ENCODE peak calls at places on chromosome 16, in six cellular contexts. J is neural crest cell, C is PC-3, O is WERI-Rb-1, D is glutamatergic neuron, G is AG09319. X is an unnamed sample.

GRCh38 chr16:89409161-89409711 is 81.1 kb downstream of the ANKRD11 start:
- DNase-seq in O (no peak), C (peak), J (no peak), G (no peak), D (no peak), X (no peak)

GRCh38 chr16:66167564-66168291 is 198.8 kb upstream of the CDH5 start:
- DNase-seq in C (peak), J (no peak), G (no peak), O (no peak), D (no peak), X (no peak)

GRCh38 chr16:59249049-59249448 is 514.9 kb upstream of the GOT2 start:
- DNase-seq in G (no peak), C (no peak), D (peak), J (no peak), O (no peak), X (peak)

GRCh38 chr16:57783883-57784282 is 18.4 kb downstream of the KIFC3 start:
- DNase-seq in C (no peak), D (no peak), G (no peak), O (no peak), J (no peak), X (no peak)

GRCh38 chr16:58471209-58471975 is 28.6 kb upstream of the NDRG4 start:
- DNase-seq in C (no peak), D (no peak), J (no peak), O (peak), G (no peak), X (no peak)

GRCh38 chr16:12819126-12820117 is 15.7 kb upstream of the CPPED1 start:
- DNase-seq in D (peak), G (peak), J (peak), O (peak), C (peak), X (peak)

GRCh38 chr16:70418274-70418992 is 20.5 kb downstream of the ST3GAL2 start:
- DNase-seq in G (no peak), D (no peak), J (no peak), C (no peak), O (no peak), X (no peak)

GRCh38 chr16:81350306-81350615 is 35.5 kb downstream of the GAN start:
- DNase-seq in O (no peak), J (no peak), C (peak), D (no peak), G (no peak), X (no peak)

GRCh38 chr16:88633684-88634140 is 4.7 kb upstream of the IL17C start:
- DNase-seq in D (peak), G (no peak), C (no peak), O (peak), J (no peak), X (peak)

GRCh38 chr16:31350275-31351005 is 4.5 kb upstream of the ITGAX start:
- DNase-seq in D (no peak), O (no peak), G (no peak), C (no peak), J (no peak), X (no peak)

GRCh38 chr16:19104591-19104990 is 9.2 kb upstream of the ITPRIPL2 start:
- DNase-seq in C (no peak), G (no peak), D (no peak), J (no peak), O (no peak), X (no peak)

GRCh38 chr16:685967-686366 is 1.8 kb upstream of the JMJD8 start:
- DNase-seq in O (peak), G (no peak), C (peak), D (peak), J (peak), X (peak)
- TF ChIP-seq CTCF in O (peak), G (peak), C (peak), D (peak), J (peak), X (peak)

GRCh38 chr16:67637625-67638024 is 7.3 kb upstream of the CARMIL2 start:
- DNase-seq in G (no peak), D (no peak), J (no peak), C (no peak), O (no peak), X (no peak)
- TF ChIP-seq CTCF in G (no peak), D (no peak), J (no peak), C (no peak), O (no peak), X (no peak)

GRCh38 chr16:85978291-85978775 is 79.4 kb downstream of the IRF8 start:
- DNase-seq in O (no peak), J (no peak), G (no peak), D (no peak), C (no peak), X (no peak)

GRCh38 chr16:85978976-85979375 is 80.0 kb downstream of the IRF8 start:
- DNase-seq in J (no peak), G (no peak), C (no peak), O (no peak), D (no peak), X (no peak)

GRCh38 chr16:85981826-85982562 is 83.0 kb downstream of the IRF8 start:
- DNase-seq in D (no peak), J (no peak), C (no peak), G (no peak), O (no peak), X (no peak)

GRCh38 chr16:85980686-85981085 is 81.7 kb downstream of the IRF8 start:
- DNase-seq in J (no peak), C (no peak), O (no peak), D (no peak), G (no peak), X (no peak)

DNA sequence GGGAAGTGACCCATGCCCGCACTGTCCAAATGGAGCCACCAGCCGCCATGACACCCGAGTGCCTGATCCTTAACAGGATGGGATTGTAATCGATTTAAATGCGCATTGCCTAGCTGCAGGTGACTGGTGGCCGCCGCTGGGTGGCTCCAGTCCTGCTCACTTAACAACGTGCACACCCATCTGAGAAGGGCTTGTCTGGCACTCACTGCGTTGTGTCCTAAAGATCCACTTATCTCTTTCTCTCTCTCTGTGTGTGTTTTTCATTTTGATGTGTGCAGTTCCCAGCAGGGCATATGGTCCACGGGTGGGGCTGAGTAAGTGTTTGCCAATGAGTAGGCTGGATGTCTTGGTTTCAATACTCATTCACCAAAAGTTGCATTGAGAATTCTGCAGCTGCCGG is 80.6 kb downstream of the IRF8 start:
- DNase-seq in G (no peak), O (no peak), J (no peak), C (no peak), D (no peak), X (no peak)
- TF ChIP-seq CTCF in G (no peak), O (no peak), J (no peak), C (no peak), D (no peak), X (no peak)

GRCh38 chr16:55657616-55658015 is 1.8 kb downstream of the SLC6A2 start:
- DNase-seq in D (no peak), J (no peak), C (no peak), G (no peak), O (no peak), X (no peak)

GRCh38 chr16:55656695-55657092 is 906 bp downstream of the SLC6A2 start:
- DNase-seq in D (peak), J (no peak), G (no peak), C (no peak), O (no peak), X (peak)

GRCh38 chr16:55653106-55653505 is 2.7 kb upstream of the SLC6A2 start:
- DNase-seq in C (no peak), D (no peak), J (no peak), G (no peak), O (no peak), X (no peak)

GRCh38 chr16:55655381-55655708 is 443 bp upstream of the SLC6A2 start:
- DNase-seq in C (no peak), J (no peak), D (no peak), G (no peak), O (no peak), X (no peak)

GRCh38 chr16:55655709-55656694 is at the start of gene SLC6A2:
- DNase-seq in J (peak), O (peak), C (no peak), D (peak), G (no peak), X (peak)
- TF ChIP-seq CTCF in J (no peak), O (peak), C (no peak), D (no peak), G (peak), X (no peak)

DNA sequence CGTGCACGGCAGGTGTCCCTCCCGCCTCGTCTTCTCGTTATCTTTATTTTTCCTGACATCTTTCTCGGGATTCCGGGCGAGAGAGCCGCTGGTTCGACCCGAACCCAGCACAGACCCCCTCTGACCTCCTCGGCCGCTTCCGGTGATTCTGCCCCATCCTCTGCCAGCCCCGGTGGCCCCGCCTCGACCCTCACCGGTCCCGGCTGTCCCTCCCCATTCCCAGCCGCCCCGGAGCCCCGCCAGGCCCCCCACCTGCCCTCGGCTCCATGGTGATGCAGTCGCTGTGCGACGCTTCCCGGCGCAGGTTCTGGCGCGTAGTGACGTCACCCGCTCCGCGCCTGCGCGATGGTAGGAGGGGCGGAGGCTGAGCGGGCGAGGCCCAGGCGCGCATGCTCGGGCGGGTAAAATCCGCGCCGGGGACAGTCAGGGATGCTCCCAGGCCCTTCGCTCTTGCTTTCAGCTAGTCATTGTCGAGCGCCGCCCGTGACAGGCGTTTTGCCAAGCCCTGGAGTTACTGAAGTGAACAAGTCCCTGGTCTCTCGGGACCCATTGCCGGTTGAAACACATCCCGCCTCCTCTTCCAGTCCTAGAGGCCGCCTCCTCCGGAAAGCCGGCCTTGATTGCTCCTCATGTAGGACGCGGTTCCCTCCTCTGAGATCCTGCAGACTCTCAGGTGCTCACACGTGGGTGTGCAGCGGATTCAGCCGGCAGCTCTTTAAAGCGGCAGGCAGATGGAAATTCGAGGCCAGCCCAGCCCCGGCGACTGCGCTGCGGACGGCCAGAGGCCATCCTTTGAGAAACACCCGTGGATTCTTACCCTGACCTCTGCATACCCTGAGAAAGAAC is at the start of gene MTHFSD:
- DNase-seq in C (peak), O (peak), D (peak), G (peak), J (peak), X (peak)
- TF ChIP-seq CTCF in C (no peak), O (no peak), D (no peak), G (no peak), J (no peak), X (no peak)

GRCh38 chr16:27921134-27921533 is 142.4 kb downstream of the GSG1L start:
- DNase-seq in C (no peak), G (no peak), J (no peak), O (no peak), D (no peak), X (no peak)

GRCh38 chr16:27922433-27922832 is 141.1 kb downstream of the GSG1L start:
- DNase-seq in J (no peak), G (no peak), D (no peak), O (no peak), C (no peak), X (no peak)

GRCh38 chr16:27918755-27919154 is 144.8 kb downstream of the GSG1L start:
- DNase-seq in D (no peak), C (no peak), G (no peak), O (peak), J (no peak), X (no peak)

GRCh38 chr16:27917953-27918352 is 145.6 kb downstream of the GSG1L start:
- DNase-seq in C (no peak), G (no peak), O (no peak), J (no peak), D (no peak), X (no peak)

GRCh38 chr16:27920391-27920891 is 143.1 kb downstream of the GSG1L start:
- DNase-seq in C (peak), G (no peak), D (peak), J (peak), O (peak), X (peak)
- TF ChIP-seq CTCF in C (no peak), G (peak), D (peak), J (peak), O (peak), X (no peak)

DNA sequence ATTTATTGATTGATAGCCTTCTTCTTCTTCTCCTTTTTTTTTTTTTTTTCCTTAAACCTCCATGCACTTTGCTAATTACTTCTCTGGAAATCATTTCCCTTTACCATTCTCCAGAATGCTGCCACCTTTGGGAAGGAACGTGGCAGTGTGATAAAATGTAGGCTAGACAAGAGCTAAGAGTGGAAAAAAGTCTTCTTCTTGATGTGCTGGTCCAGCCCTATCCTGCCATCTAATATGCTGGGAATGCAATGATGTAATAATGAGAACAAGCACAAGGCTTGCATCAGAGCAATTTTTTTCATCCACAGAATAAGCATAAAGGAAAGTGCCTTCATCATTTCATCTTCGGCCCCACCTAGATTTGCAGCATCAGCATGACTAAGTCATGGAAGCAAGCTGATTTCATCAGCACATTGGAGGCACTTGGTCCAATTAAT is 128.7 kb upstream of the ZFHX3 start:
- DNase-seq in C (peak), D (no peak), O (no peak), G (peak), J (no peak), X (no peak)
- TF ChIP-seq CTCF in C (no peak), D (no peak), O (peak), G (peak), J (peak), X (peak)

DNA sequence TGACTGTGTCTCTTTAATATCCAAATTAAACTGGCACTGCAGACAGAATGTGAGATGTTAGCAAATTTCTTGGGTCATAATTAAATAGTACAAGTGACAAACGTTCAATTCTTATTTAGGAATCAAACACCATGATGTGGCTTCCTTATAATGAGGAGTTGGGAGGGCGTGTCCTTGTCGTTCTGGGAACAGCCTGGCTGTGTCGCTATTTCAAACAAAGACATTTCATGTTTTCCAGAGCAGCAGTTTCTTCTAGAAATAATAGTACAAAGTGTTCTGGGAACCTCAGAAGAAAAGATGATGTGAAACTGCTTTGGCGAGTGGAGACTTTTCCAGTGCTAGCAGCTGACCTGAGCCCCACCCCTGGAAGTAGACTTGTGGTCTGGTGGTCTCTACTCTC is 301.7 kb upstream of the N4BP1 start:
- DNase-seq in J (no peak), C (peak), O (no peak), D (no peak), G (no peak), X (no peak)
- TF ChIP-seq CTCF in J (no peak), C (peak), O (peak), D (no peak), G (no peak), X (no peak)

GRCh38 chr16:2148714-2149629 is 547 bp downstream of the RAB26 start:
- DNase-seq in G (no peak), O (no peak), J (no peak), C (peak), D (no peak), X (no peak)

GRCh38 chr16:2152695-2153506 is 2.7 kb upstream of the TRAF7 start:
- DNase-seq in D (peak), G (no peak), C (peak), J (no peak), O (peak), X (no peak)

GRCh38 chr16:2149630-2150417 is 1.4 kb downstream of the RAB26 start:
- DNase-seq in O (no peak), J (no peak), G (no peak), D (peak), C (peak), X (no peak)

GRCh38 chr16:2151188-2152091 is 3.0 kb downstream of the RAB26 start:
- DNase-seq in J (no peak), G (no peak), C (no peak), D (no peak), O (no peak), X (no peak)

DNA sequence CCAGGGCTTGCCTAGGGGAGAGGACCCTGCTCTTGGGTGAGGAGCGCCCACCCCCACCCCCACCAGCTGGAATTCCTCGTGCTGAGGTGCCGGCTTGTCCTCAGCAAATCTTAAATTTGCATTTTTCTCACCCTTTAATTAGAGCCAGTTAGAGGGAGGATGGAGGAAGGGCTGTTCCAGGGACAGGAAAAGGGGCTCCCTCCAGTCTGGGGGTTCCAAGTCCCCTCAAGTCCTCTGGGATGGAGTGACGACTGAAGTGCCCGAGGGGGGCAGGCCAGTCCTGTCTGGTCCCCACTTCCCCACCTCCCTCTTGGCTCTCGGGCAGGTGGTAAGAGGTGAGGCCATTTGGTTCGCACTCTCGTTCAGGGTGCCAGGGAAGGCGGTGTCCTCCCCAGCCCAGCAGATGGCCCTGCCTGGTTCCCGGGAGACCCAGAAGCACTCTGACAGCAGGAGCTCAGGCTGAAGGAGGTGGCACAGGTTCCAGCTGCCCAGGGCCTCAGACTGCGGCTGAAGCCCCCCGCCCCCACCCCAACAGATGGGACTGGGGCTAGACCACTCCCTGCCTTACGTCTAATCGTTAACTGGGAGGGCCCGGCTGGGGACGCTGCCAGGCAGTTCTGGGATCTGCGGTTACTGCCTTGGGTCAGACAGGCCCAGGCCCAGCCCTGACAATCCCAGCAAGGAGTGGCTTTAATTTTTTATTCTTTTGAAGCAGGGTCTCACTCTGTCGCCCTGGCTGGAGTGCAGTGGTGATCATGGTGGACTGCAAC is 2.2 kb downstream of the RAB26 start:
- DNase-seq in J (no peak), G (no peak), D (peak), C (peak), O (peak), X (no peak)
- TF ChIP-seq CTCF in J (no peak), G (no peak), D (no peak), C (peak), O (peak), X (no peak)

GRCh38 chr16:82738699-82739098 is 111.9 kb downstream of the CDH13 start:
- DNase-seq in D (no peak), G (no peak), O (no peak), J (no peak), C (peak), X (no peak)
- TF ChIP-seq CTCF in D (peak), G (peak), O (no peak), J (peak), C (peak), X (no peak)